ENCODE peak calls at places on chromosomes 7 and 10, in six cellular contexts. J is brain microvascular endothelial cell, A is fibroblast of the aortic adventitia, S is heart right ventricle, K is HFF-Myc, G is AG04449. O is an unnamed sample.

GRCh38 chr7:1677206-1678069 is 7.4 kb downstream of the ELFN1 start:
- DNase-seq in J (no peak), A (no peak), S (no peak), K (no peak), G (no peak), O (no peak)

GRCh38 chr10:104321226-104321625 is 17.0 kb downstream of the ITPRIP start:
- DNase-seq in J (no peak), A (no peak), S (no peak), K (no peak), G (no peak), O (no peak)

GRCh38 chr7:107405559-107405958 is 64.3 kb upstream of the GPR22 start:
- DNase-seq in J (no peak), A (no peak), S (no peak), K (no peak), G (no peak), O (no peak)

GRCh38 chr10:28600056-28600455 is 67.1 kb downstream of the WAC start:
- DNase-seq in J (no peak), A (no peak), S (no peak), K (peak), G (no peak), O (no peak)

GRCh38 chr10:5484205-5484604 is 15.2 kb downstream of the CALML5 start:
- DNase-seq in J (no peak), A (peak), S (no peak), K (no peak), G (no peak), O (no peak)

GRCh38 chr10:131959841-131960240 is 21.9 kb downstream of the BNIP3 start:
- DNase-seq in J (no peak), A (no peak), S (no peak), K (no peak), G (no peak), O (no peak)

GRCh38 chr10:16519250-16519907 is 2.3 kb downstream of the C1QL3 start:
- DNase-seq in J (no peak), A (no peak), S (no peak), K (no peak), G (no peak), O (no peak)

GRCh38 chr7:83936056-83936703 is 258.4 kb downstream of the SEMA3A start:
- DNase-seq in J (peak), A (peak), S (no peak), K (peak), G (peak), O (peak)

GRCh38 chr10:69972951-69973350 is 79.7 kb upstream of the MACROH2A2 start:
- DNase-seq in J (peak), A (peak), S (no peak), K (peak), G (no peak), O (no peak)

GRCh38 chr7:5491251-5492044 is 67.8 kb upstream of the TNRC18 start:
- DNase-seq in J (no peak), A (no peak), S (peak), K (no peak), G (no peak), O (no peak)

GRCh38 chr7:47847207-47847606 is 101.1 kb downstream of the PKD1L1 start:
- DNase-seq in J (no peak), A (no peak), S (no peak), K (no peak), G (no peak), O (no peak)

GRCh38 chr7:47852330-47853245 is 95.7 kb downstream of the PKD1L1 start:
- DNase-seq in J (no peak), A (no peak), S (no peak), K (no peak), G (no peak), O (no peak)
- TF ChIP-seq CTCF in J (peak), A (peak), S (peak), K (peak), G (peak), O (peak)

DNA sequence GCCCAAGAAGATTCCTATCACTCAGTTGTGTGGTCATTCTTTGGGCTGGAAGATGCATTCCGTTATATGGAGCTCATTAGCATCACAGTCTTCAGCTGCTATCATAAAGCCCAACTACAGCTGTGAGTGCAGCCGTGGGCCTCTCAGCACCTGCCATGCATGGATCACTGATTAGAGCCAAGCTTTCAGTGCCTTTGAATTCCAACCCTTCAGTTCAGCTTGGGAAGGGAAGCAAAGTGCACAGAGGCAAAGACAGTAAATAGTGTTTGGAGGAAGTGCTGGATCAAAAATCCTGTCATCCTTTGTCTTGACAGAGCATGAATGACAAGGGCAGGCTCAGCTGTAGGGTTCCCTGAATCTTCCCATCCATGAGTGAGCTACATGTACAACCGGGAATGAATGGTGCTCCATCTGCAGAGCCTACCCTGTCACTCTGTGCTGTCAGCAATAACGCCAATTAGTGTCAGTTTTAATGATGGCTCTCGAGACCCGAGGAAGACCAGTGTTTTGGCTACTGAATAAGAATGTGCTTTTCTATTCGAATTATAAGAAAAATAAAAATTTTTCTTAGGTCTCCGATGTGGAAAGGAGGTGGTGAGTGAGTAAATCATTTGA is 153.8 kb downstream of the DNAJB9 start:
- DNase-seq in J (no peak), A (no peak), S (no peak), K (no peak), G (no peak), O (no peak)
- TF ChIP-seq CTCF in J (no peak), A (no peak), S (no peak), K (no peak), G (no peak), O (no peak)

GRCh38 chr7:118418433-118418832 is 193.9 kb downstream of the ANKRD7 start:
- DNase-seq in J (no peak), A (no peak), S (no peak), K (no peak), G (no peak), O (no peak)

DNA sequence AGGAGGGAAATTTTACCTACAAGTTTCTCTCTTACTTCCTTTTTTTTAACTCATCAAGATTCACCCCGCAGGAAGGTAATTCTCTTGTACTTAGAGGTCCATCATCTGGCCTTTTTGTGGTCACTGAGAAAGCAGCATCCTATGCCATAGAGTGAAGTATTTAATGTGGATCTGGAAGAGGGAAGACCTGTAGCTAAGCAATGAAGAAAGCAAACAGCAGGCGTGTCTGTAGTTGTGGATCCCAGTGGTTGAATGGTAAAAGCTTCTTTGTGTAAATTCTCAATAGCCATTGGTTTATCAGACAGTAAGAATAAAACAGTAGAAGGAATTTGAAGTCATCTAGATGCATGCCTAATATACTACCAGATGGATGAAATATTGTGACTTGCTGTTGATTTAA is 196.4 kb downstream of the ANKRD7 start:
- DNase-seq in J (no peak), A (no peak), S (no peak), K (no peak), G (no peak), O (no peak)
- TF ChIP-seq CTCF in J (no peak), A (no peak), S (no peak), K (no peak), G (no peak), O (no peak)

DNA sequence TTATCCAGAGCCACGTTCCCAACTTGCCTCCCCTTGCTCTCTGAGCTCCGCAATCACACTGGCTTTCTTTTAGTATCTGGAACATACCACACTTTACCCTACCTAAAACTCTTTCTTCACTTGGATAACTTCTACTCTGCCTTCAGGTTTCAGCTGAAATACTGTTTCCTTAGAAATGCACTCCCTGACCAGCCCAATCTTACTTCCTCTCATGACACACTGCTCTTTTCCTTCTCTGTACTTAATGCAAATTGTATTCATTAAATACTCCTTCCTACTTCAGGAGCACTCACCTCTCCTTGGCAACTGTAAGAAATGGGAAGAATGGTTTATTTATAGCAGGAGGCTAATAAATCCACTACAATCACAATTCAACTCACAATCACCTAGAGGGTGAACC is 15.2 kb downstream of the ZCWPW1 start:
- DNase-seq in J (no peak), A (no peak), S (no peak), K (no peak), G (no peak), O (no peak)
- TF ChIP-seq CTCF in J (no peak), A (no peak), S (no peak), K (no peak), G (no peak), O (no peak)

GRCh38 chr7:85159003-85159402 is 27.9 kb downstream of the SEMA3D start:
- DNase-seq in J (no peak), A (no peak), S (no peak), K (no peak), G (no peak), O (no peak)

GRCh38 chr7:85165263-85165662 is 21.6 kb downstream of the SEMA3D start:
- DNase-seq in J (no peak), A (no peak), S (no peak), K (no peak), G (no peak), O (no peak)

GRCh38 chr7:85162743-85163142 is 24.1 kb downstream of the SEMA3D start:
- DNase-seq in J (no peak), A (peak), S (no peak), K (no peak), G (no peak), O (no peak)

GRCh38 chr7:85156661-85157213 is 30.1 kb downstream of the SEMA3D start:
- DNase-seq in J (no peak), A (no peak), S (no peak), K (no peak), G (no peak), O (no peak)

GRCh38 chr7:85160223-85160622 is 26.6 kb downstream of the SEMA3D start:
- DNase-seq in J (peak), A (peak), S (no peak), K (no peak), G (no peak), O (no peak)
- TF ChIP-seq CTCF in J (no peak), A (no peak), S (no peak), K (no peak), G (no peak), O (no peak)

GRCh38 chr10:82150123-82150900 is 275.3 kb downstream of the NRG3 start:
- DNase-seq in J (no peak), A (no peak), S (peak), K (no peak), G (no peak), O (no peak)
- TF ChIP-seq CTCF in J (no peak), A (no peak), S (no peak), K (no peak), G (no peak), O (peak)

DNA sequence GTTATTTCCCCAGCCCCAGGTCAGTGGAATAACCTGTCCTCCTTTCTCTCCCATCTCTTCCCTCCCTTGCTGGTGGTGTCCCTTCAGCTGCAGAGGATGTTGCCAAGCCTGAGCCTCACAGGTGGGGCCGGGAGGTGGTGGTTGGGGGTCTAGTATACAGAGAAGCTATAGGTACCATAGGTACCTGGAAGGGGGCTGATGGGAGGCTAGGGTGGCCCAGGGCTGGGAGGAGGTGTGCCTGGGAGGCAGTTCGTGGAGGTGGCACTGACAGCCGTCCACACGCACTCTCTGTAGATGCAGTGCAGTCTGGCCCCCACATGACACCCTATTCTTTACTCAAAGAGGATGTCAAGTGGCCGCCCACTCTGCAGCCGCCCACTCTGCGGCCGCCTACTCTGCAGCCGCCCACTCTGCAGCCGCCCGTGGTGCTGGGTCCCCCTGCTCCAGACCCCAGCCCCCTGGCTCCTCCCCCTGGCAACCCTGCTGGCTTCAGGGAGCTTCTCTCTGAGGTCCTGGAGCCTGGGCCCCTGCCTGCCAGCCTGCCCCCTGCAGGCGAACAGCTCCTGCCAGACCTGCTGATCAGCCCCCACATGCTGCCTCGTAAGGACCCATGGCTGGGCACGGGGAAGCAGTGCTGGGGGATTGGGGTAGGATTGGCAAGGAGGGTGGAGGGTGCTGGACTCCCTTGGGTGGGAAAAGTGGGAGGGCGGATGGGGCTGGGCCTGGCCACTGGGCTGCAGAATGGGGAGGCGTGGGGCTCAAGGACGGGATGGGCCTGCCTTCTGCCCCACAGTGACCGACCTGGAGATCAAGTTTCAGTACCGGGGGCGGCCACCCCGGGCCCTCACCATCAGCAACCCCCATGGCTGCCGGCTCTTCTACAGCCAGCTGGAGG is 9.5 kb downstream of the IRF5 start:
- DNase-seq in J (no peak), A (no peak), S (no peak), K (no peak), G (no peak), O (no peak)
- TF ChIP-seq CTCF in J (peak), A (no peak), S (peak), K (peak), G (peak), O (peak)

GRCh38 chr7:3695602-3696001 is 394.6 kb downstream of the SDK1 start:
- DNase-seq in J (no peak), A (no peak), S (no peak), K (no peak), G (no peak), O (no peak)
- TF ChIP-seq CTCF in J (peak), A (no peak), S (no peak), K (no peak), G (no peak), O (peak)